ENCODE peak calls at places on chromosomes 3 and 15, in six cellular contexts. One of them, this sample, is unnamed.

GRCh38 chr15:71237456-71238188 is 122.4 kb downstream of the THSD4 start:
- DNase-seq in breast epithelium: no peak
- DNase-seq in psoas muscle: peak
- DNase-seq in astrocyte of the spinal cord: peak
- DNase-seq in lower lobe of right lung: no peak
- DNase-seq in fibroblast of the aortic adventitia: peak
- DNase-seq in this sample: peak

GRCh38 chr3:40663296-40663695 is 138.5 kb downstream of the ZNF621 start:
- DNase-seq in breast epithelium: no peak
- DNase-seq in lower lobe of right lung: no peak
- DNase-seq in astrocyte of the spinal cord: no peak
- DNase-seq in fibroblast of the aortic adventitia: no peak
- DNase-seq in psoas muscle: no peak
- DNase-seq in this sample: no peak

GRCh38 chr15:52651114-52651513 is 28.1 kb downstream of the ATOSA start:
- DNase-seq in psoas muscle: no peak
- DNase-seq in lower lobe of right lung: no peak
- DNase-seq in fibroblast of the aortic adventitia: no peak
- DNase-seq in astrocyte of the spinal cord: no peak
- DNase-seq in breast epithelium: no peak
- DNase-seq in this sample: no peak

GRCh38 chr15:67997996-67998395 is 56.1 kb upstream of the PIAS1 start:
- DNase-seq in astrocyte of the spinal cord: peak
- DNase-seq in fibroblast of the aortic adventitia: peak
- DNase-seq in psoas muscle: no peak
- DNase-seq in lower lobe of right lung: no peak
- DNase-seq in breast epithelium: no peak
- DNase-seq in this sample: peak

GRCh38 chr3:38029400-38030125 is at the start of gene PLCD1:
- DNase-seq in fibroblast of the aortic adventitia: peak
- DNase-seq in psoas muscle: peak
- DNase-seq in lower lobe of right lung: peak
- DNase-seq in breast epithelium: peak
- DNase-seq in astrocyte of the spinal cord: peak
- DNase-seq in this sample: peak

GRCh38 chr3:134201201-134202130 is 49.2 kb downstream of the RYK start:
- DNase-seq in psoas muscle: no peak
- DNase-seq in breast epithelium: no peak
- DNase-seq in fibroblast of the aortic adventitia: peak
- DNase-seq in lower lobe of right lung: no peak
- DNase-seq in astrocyte of the spinal cord: peak
- DNase-seq in this sample: peak

GRCh38 chr3:178277605-178278004 is 258.6 kb upstream of the KCNMB2 start:
- DNase-seq in fibroblast of the aortic adventitia: peak
- DNase-seq in astrocyte of the spinal cord: no peak
- DNase-seq in psoas muscle: no peak
- DNase-seq in breast epithelium: no peak
- DNase-seq in lower lobe of right lung: no peak
- DNase-seq in this sample: no peak

GRCh38 chr15:47566610-47567009 is 150.7 kb upstream of the SEMA6D start:
- DNase-seq in astrocyte of the spinal cord: no peak
- DNase-seq in fibroblast of the aortic adventitia: no peak
- DNase-seq in lower lobe of right lung: no peak
- DNase-seq in psoas muscle: no peak
- DNase-seq in breast epithelium: no peak
- DNase-seq in this sample: no peak

GRCh38 chr3:176766862-176767261 is 430.4 kb downstream of the TBL1XR1 start:
- DNase-seq in astrocyte of the spinal cord: no peak
- DNase-seq in lower lobe of right lung: no peak
- DNase-seq in fibroblast of the aortic adventitia: no peak
- DNase-seq in psoas muscle: no peak
- DNase-seq in breast epithelium: no peak
- DNase-seq in this sample: no peak

GRCh38 chr15:78830514-78831228 is 19.4 kb upstream of the ADAMTS7 start:
- DNase-seq in lower lobe of right lung: peak
- DNase-seq in breast epithelium: no peak
- DNase-seq in psoas muscle: no peak
- DNase-seq in fibroblast of the aortic adventitia: no peak
- DNase-seq in astrocyte of the spinal cord: no peak
- DNase-seq in this sample: no peak

GRCh38 chr3:154121236-154122095 is at the start of gene ARHGEF26:
- DNase-seq in fibroblast of the aortic adventitia: peak
- DNase-seq in breast epithelium: peak
- DNase-seq in astrocyte of the spinal cord: peak
- DNase-seq in lower lobe of right lung: peak
- DNase-seq in psoas muscle: peak
- DNase-seq in this sample: peak

GRCh38 chr15:70061696-70062270 is 35.9 kb downstream of the TLE3 start:
- DNase-seq in lower lobe of right lung: no peak
- DNase-seq in fibroblast of the aortic adventitia: no peak
- DNase-seq in psoas muscle: no peak
- DNase-seq in astrocyte of the spinal cord: no peak
- DNase-seq in breast epithelium: no peak
- DNase-seq in this sample: no peak

GRCh38 chr3:39291903-39292329 is 12.1 kb upstream of the CX3CR1 start:
- DNase-seq in lower lobe of right lung: peak
- DNase-seq in fibroblast of the aortic adventitia: peak
- DNase-seq in astrocyte of the spinal cord: peak
- DNase-seq in psoas muscle: peak
- DNase-seq in breast epithelium: peak
- DNase-seq in this sample: peak

GRCh38 chr3:89584398-89584797 is 477.0 kb downstream of the EPHA3 start:
- DNase-seq in fibroblast of the aortic adventitia: no peak
- DNase-seq in breast epithelium: no peak
- DNase-seq in psoas muscle: no peak
- DNase-seq in astrocyte of the spinal cord: no peak
- DNase-seq in lower lobe of right lung: no peak
- DNase-seq in this sample: no peak

GRCh38 chr3:194727435-194728128 is 41.9 kb downstream of the FAM43A start:
- DNase-seq in psoas muscle: no peak
- DNase-seq in astrocyte of the spinal cord: no peak
- DNase-seq in breast epithelium: no peak
- DNase-seq in lower lobe of right lung: no peak
- DNase-seq in fibroblast of the aortic adventitia: no peak
- DNase-seq in this sample: no peak

GRCh38 chr15:57527382-57528091 is 64.2 kb upstream of the MYZAP start:
- DNase-seq in astrocyte of the spinal cord: peak
- DNase-seq in fibroblast of the aortic adventitia: peak
- DNase-seq in lower lobe of right lung: no peak
- DNase-seq in breast epithelium: no peak
- DNase-seq in psoas muscle: no peak
- DNase-seq in this sample: peak

GRCh38 chr3:71166839-71167238 is 416.7 kb downstream of the FOXP1 start:
- DNase-seq in lower lobe of right lung: no peak
- DNase-seq in fibroblast of the aortic adventitia: no peak
- DNase-seq in psoas muscle: no peak
- DNase-seq in breast epithelium: no peak
- DNase-seq in astrocyte of the spinal cord: no peak
- DNase-seq in this sample: no peak

GRCh38 chr15:27816790-27817189 is 282.3 kb downstream of the OCA2 start:
- DNase-seq in astrocyte of the spinal cord: no peak
- DNase-seq in psoas muscle: no peak
- DNase-seq in fibroblast of the aortic adventitia: no peak
- DNase-seq in breast epithelium: no peak
- DNase-seq in lower lobe of right lung: no peak
- DNase-seq in this sample: no peak

GRCh38 chr3:61565569-61565968 is 4.2 kb downstream of the PTPRG start:
- DNase-seq in fibroblast of the aortic adventitia: no peak
- DNase-seq in psoas muscle: no peak
- DNase-seq in breast epithelium: no peak
- DNase-seq in astrocyte of the spinal cord: no peak
- DNase-seq in lower lobe of right lung: no peak
- DNase-seq in this sample: no peak

DNA sequence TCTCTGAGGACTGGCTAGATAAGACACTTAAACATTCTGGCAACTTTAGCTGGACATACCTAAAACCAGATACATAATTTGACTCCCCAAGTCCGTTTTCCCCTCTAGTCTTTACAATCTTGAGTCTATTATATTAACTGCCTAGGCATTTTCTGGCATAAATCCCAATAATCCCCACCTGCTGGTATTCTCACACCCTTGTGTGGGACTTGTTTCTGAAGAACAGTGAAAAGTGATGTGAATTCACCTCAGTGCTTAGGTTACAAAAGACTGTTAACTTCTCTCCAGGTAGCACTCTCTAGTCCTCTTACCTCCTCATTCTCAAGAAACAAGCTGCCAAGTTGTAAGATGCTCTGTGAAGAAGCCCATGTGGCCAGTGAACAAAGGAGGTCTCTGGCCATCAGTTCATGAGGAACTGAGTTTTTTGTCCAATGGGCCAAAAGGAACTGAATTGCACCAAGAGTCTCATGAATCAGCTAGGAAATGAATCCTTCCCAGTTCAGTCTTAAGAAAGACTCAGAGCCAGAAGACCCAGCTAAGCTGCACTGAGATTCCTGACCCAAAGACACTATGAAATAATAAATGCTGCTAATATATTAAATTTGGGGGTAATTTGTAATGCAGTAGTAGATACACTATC is 4.1 kb downstream of the OSBPL11 start:
- DNase-seq in breast epithelium: no peak
- DNase-seq in psoas muscle: no peak
- DNase-seq in astrocyte of the spinal cord: no peak
- DNase-seq in fibroblast of the aortic adventitia: peak
- DNase-seq in lower lobe of right lung: no peak
- DNase-seq in this sample: no peak
- H3K4me3 ChIP-seq in breast epithelium: no peak
- H3K4me3 ChIP-seq in psoas muscle: peak
- H3K4me3 ChIP-seq in astrocyte of the spinal cord: no peak
- H3K4me3 ChIP-seq in fibroblast of the aortic adventitia: no peak
- H3K4me3 ChIP-seq in lower lobe of right lung: peak
- H3K4me3 ChIP-seq in this sample: no peak

GRCh38 chr3:65748326-65748725 is 290.4 kb downstream of the MAGI1 start:
- DNase-seq in astrocyte of the spinal cord: no peak
- DNase-seq in breast epithelium: no peak
- DNase-seq in psoas muscle: no peak
- DNase-seq in lower lobe of right lung: no peak
- DNase-seq in fibroblast of the aortic adventitia: no peak
- DNase-seq in this sample: no peak

GRCh38 chr3:65752636-65753035 is 286.1 kb downstream of the MAGI1 start:
- DNase-seq in fibroblast of the aortic adventitia: no peak
- DNase-seq in lower lobe of right lung: no peak
- DNase-seq in breast epithelium: no peak
- DNase-seq in psoas muscle: no peak
- DNase-seq in astrocyte of the spinal cord: no peak
- DNase-seq in this sample: no peak

GRCh38 chr3:65746848-65747247 is 291.9 kb downstream of the MAGI1 start:
- DNase-seq in psoas muscle: no peak
- DNase-seq in astrocyte of the spinal cord: no peak
- DNase-seq in lower lobe of right lung: no peak
- DNase-seq in breast epithelium: no peak
- DNase-seq in fibroblast of the aortic adventitia: no peak
- DNase-seq in this sample: no peak

GRCh38 chr3:65749066-65749465 is 289.7 kb downstream of the MAGI1 start:
- DNase-seq in fibroblast of the aortic adventitia: peak
- DNase-seq in psoas muscle: no peak
- DNase-seq in breast epithelium: no peak
- DNase-seq in astrocyte of the spinal cord: no peak
- DNase-seq in lower lobe of right lung: no peak
- DNase-seq in this sample: peak

GRCh38 chr3:65751123-65751700 is 287.5 kb downstream of the MAGI1 start:
- DNase-seq in fibroblast of the aortic adventitia: peak
- DNase-seq in breast epithelium: no peak
- DNase-seq in astrocyte of the spinal cord: peak
- DNase-seq in psoas muscle: peak
- DNase-seq in lower lobe of right lung: no peak
- DNase-seq in this sample: peak
- TF ChIP-seq CTCF in fibroblast of the aortic adventitia: peak
- TF ChIP-seq CTCF in breast epithelium: peak
- TF ChIP-seq CTCF in astrocyte of the spinal cord: peak
- TF ChIP-seq CTCF in psoas muscle: peak
- TF ChIP-seq CTCF in lower lobe of right lung: peak
- TF ChIP-seq CTCF in this sample: peak

GRCh38 chr3:10395671-10396070 is 74.8 kb upstream of the SEC13 start:
- DNase-seq in astrocyte of the spinal cord: no peak
- DNase-seq in breast epithelium: no peak
- DNase-seq in fibroblast of the aortic adventitia: no peak
- DNase-seq in lower lobe of right lung: no peak
- DNase-seq in psoas muscle: no peak
- DNase-seq in this sample: no peak
- H3K4me3 ChIP-seq in astrocyte of the spinal cord: no peak
- H3K4me3 ChIP-seq in breast epithelium: no peak
- H3K4me3 ChIP-seq in fibroblast of the aortic adventitia: no peak
- H3K4me3 ChIP-seq in lower lobe of right lung: no peak
- H3K4me3 ChIP-seq in psoas muscle: no peak
- H3K4me3 ChIP-seq in this sample: no peak

GRCh38 chr3:66574091-66574490 is 73.3 kb upstream of the LRIG1 start:
- DNase-seq in astrocyte of the spinal cord: no peak
- DNase-seq in breast epithelium: no peak
- DNase-seq in fibroblast of the aortic adventitia: no peak
- DNase-seq in psoas muscle: no peak
- DNase-seq in lower lobe of right lung: no peak
- DNase-seq in this sample: no peak

GRCh38 chr3:66577804-66578203 is 77.0 kb upstream of the LRIG1 start:
- DNase-seq in fibroblast of the aortic adventitia: no peak
- DNase-seq in psoas muscle: no peak
- DNase-seq in lower lobe of right lung: no peak
- DNase-seq in breast epithelium: no peak
- DNase-seq in astrocyte of the spinal cord: no peak
- DNase-seq in this sample: no peak

GRCh38 chr3:66572090-66572632 is 71.3 kb upstream of the LRIG1 start:
- DNase-seq in lower lobe of right lung: no peak
- DNase-seq in psoas muscle: no peak
- DNase-seq in astrocyte of the spinal cord: no peak
- DNase-seq in fibroblast of the aortic adventitia: no peak
- DNase-seq in breast epithelium: no peak
- DNase-seq in this sample: no peak

DNA sequence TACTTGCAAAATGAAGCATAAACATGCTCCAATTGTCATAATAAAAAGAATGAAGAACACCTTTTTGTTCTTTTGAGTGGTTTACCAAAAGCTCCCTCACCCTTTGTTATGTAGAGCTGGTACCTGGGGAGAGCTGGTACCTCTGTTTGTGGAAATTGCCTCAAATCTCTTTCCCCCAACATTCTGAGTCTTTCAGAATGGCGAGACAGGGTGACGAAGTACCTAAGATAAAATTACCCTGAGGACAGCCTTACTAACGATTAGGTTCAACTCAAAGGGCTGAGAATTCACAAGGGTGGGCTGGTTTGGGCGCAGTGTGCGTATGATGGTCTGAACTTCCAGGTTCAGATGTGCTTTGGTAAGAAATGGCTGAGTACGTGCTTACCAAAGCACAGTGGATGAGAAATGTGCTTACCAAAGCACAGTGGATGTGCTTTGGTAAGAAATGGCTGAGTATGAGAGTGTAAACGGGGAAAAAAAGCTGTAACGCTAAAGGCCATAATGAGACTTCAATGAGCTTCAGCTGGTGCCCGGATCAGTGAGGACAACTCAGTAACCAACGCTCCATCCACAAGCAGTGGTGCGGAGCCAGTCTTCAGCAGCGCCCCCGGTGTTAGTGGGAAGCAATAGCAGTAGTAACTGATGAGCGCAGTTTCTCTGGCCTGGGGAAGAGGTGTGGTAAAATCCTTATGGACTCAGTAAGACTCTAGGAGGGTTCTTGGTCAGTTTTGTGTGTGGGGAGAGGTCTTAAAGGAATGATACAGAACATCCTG is 72.3 kb upstream of the LRIG1 start:
- DNase-seq in astrocyte of the spinal cord: no peak
- DNase-seq in breast epithelium: no peak
- DNase-seq in fibroblast of the aortic adventitia: no peak
- DNase-seq in psoas muscle: no peak
- DNase-seq in lower lobe of right lung: no peak
- DNase-seq in this sample: no peak
- TF ChIP-seq CTCF in astrocyte of the spinal cord: peak
- TF ChIP-seq CTCF in breast epithelium: no peak
- TF ChIP-seq CTCF in fibroblast of the aortic adventitia: no peak
- TF ChIP-seq CTCF in psoas muscle: peak
- TF ChIP-seq CTCF in lower lobe of right lung: no peak
- TF ChIP-seq CTCF in this sample: peak

GRCh38 chr3:128482857-128483656 is 9.9 kb downstream of the GATA2 start:
- DNase-seq in astrocyte of the spinal cord: peak
- DNase-seq in breast epithelium: no peak
- DNase-seq in fibroblast of the aortic adventitia: peak
- DNase-seq in lower lobe of right lung: peak
- DNase-seq in psoas muscle: peak
- DNase-seq in this sample: peak
- H3K4me3 ChIP-seq in astrocyte of the spinal cord: no peak
- H3K4me3 ChIP-seq in breast epithelium: peak
- H3K4me3 ChIP-seq in fibroblast of the aortic adventitia: no peak
- H3K4me3 ChIP-seq in lower lobe of right lung: peak
- H3K4me3 ChIP-seq in psoas muscle: peak
- H3K4me3 ChIP-seq in this sample: peak